ENCODE peak calls at places on chromosome 1, in four cellular contexts. One of them, this sample, is unnamed.

GRCh38 chr1:166378805-166379204 is 212.0 kb upstream of the FAM78B start:
- DNase-seq in esophagus muscularis mucosa: no peak
- DNase-seq in GM12878: no peak
- DNase-seq in kidney: no peak
- DNase-seq in this sample: no peak

GRCh38 chr1:110069302-110070281 is 880 bp downstream of the ALX3 start:
- DNase-seq in kidney: no peak
- DNase-seq in esophagus muscularis mucosa: no peak
- DNase-seq in GM12878: no peak
- DNase-seq in this sample: no peak

GRCh38 chr1:111507411-111508201 is 4.2 kb upstream of the ADORA3 start:
- DNase-seq in kidney: peak
- DNase-seq in GM12878: peak
- DNase-seq in esophagus muscularis mucosa: peak
- DNase-seq in this sample: peak

GRCh38 chr1:207414606-207415108 is 39.5 kb upstream of the CR2 start:
- DNase-seq in GM12878: peak
- DNase-seq in esophagus muscularis mucosa: no peak
- DNase-seq in kidney: no peak
- DNase-seq in this sample: no peak

GRCh38 chr1:111789666-111790316 is 34.1 kb downstream of the DDX20 start:
- DNase-seq in GM12878: no peak
- DNase-seq in kidney: no peak
- DNase-seq in esophagus muscularis mucosa: no peak
- DNase-seq in this sample: no peak

GRCh38 chr1:155479205-155479604 is 83.4 kb downstream of the ASH1L start:
- DNase-seq in esophagus muscularis mucosa: no peak
- DNase-seq in GM12878: no peak
- DNase-seq in kidney: no peak
- DNase-seq in this sample: no peak

GRCh38 chr1:23709229-23709628 is 17.6 kb downstream of the RPL11 start:
- DNase-seq in kidney: no peak
- DNase-seq in GM12878: no peak
- DNase-seq in esophagus muscularis mucosa: no peak
- DNase-seq in this sample: no peak

GRCh38 chr1:41627491-41628280 is 143.2 kb upstream of the EDN2 start:
- DNase-seq in kidney: no peak
- DNase-seq in GM12878: no peak
- DNase-seq in esophagus muscularis mucosa: no peak
- DNase-seq in this sample: no peak

GRCh38 chr1:179310271-179310670 is 16.7 kb downstream of the SOAT1 start:
- DNase-seq in GM12878: no peak
- DNase-seq in esophagus muscularis mucosa: no peak
- DNase-seq in kidney: no peak
- DNase-seq in this sample: no peak

GRCh38 chr1:221620437-221621384 is 121.2 kb downstream of the DUSP10 start:
- DNase-seq in esophagus muscularis mucosa: no peak
- DNase-seq in kidney: no peak
- DNase-seq in GM12878: no peak
- DNase-seq in this sample: no peak

GRCh38 chr1:187442590-187442989 is 613.8 kb downstream of the PLA2G4A start:
- DNase-seq in esophagus muscularis mucosa: no peak
- DNase-seq in kidney: no peak
- DNase-seq in GM12878: no peak
- DNase-seq in this sample: no peak

GRCh38 chr1:9145021-9145668 is 16.2 kb upstream of the GPR157 start:
- DNase-seq in GM12878: no peak
- DNase-seq in kidney: peak
- DNase-seq in esophagus muscularis mucosa: no peak
- DNase-seq in this sample: no peak

GRCh38 chr1:111565079-111565478 is 54.5 kb upstream of the RAP1A start:
- DNase-seq in kidney: no peak
- DNase-seq in esophagus muscularis mucosa: peak
- DNase-seq in GM12878: no peak
- DNase-seq in this sample: no peak

GRCh38 chr1:212463565-212464270 is 31.0 kb downstream of the NENF start:
- DNase-seq in esophagus muscularis mucosa: no peak
- DNase-seq in GM12878: no peak
- DNase-seq in kidney: no peak
- DNase-seq in this sample: no peak

DNA sequence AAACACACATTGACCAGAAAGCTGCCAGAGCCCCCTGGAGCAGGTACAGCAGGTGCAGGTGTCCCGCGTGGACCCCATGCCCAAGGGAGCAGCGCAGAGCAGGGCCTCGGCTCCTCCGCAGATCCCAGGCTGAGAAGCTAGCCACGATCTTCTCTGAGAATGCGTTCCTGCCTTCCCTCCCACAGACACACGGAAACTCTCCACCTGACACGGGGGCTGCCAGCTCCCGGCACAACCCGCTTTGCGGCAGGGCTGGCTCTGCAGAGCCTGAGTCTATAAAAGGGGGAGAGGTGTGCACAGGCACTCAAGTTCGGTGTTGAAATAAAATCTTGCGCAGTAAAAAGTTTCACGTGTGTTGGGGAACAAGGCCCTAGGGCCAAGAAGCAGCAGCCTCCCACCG is 9.6 kb downstream of the MEGF6 start:
- DNase-seq in GM12878: no peak
- DNase-seq in kidney: no peak
- DNase-seq in esophagus muscularis mucosa: no peak
- DNase-seq in this sample: no peak
- H3K27ac ChIP-seq in GM12878: no peak
- H3K27ac ChIP-seq in kidney: no peak
- H3K27ac ChIP-seq in esophagus muscularis mucosa: no peak
- H3K27ac ChIP-seq in this sample: no peak

GRCh38 chr1:20594746-20595145 is 5.8 kb downstream of the CDA start:
- DNase-seq in GM12878: no peak
- DNase-seq in kidney: no peak
- DNase-seq in esophagus muscularis mucosa: no peak
- DNase-seq in this sample: no peak
- H3K27ac ChIP-seq in GM12878: no peak
- H3K27ac ChIP-seq in kidney: no peak
- H3K27ac ChIP-seq in esophagus muscularis mucosa: no peak
- H3K27ac ChIP-seq in this sample: no peak

GRCh38 chr1:93906480-93906879 is 2.8 kb downstream of the GCLM start:
- DNase-seq in esophagus muscularis mucosa: no peak
- DNase-seq in GM12878: no peak
- DNase-seq in kidney: no peak
- DNase-seq in this sample: no peak

GRCh38 chr1:93900723-93901504 is 8.3 kb downstream of the GCLM start:
- DNase-seq in esophagus muscularis mucosa: no peak
- DNase-seq in GM12878: no peak
- DNase-seq in kidney: no peak
- DNase-seq in this sample: no peak

GRCh38 chr1:93905051-93905450 is 4.2 kb downstream of the GCLM start:
- DNase-seq in esophagus muscularis mucosa: no peak
- DNase-seq in kidney: no peak
- DNase-seq in GM12878: no peak
- DNase-seq in this sample: no peak

GRCh38 chr1:93905734-93906133 is 3.5 kb downstream of the GCLM start:
- DNase-seq in kidney: no peak
- DNase-seq in esophagus muscularis mucosa: no peak
- DNase-seq in GM12878: no peak
- DNase-seq in this sample: no peak

DNA sequence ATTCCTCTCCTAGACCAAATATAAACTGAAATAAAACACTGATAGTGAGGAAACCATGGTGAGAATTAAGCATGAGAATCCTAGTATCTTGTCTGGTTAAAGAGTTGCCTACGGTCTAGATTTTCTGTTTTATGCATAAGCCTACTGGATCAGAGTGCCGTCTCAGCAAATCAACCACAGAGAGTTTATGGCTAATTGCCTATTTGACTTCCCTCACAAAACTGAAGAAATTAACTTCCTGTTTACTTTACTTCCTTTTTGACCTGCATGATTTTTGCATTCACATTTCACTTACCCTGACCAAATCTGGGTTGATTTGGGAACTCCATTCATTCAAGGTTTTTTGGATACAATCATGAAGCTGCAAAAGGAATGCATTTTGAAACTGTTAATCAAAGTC is 5.0 kb downstream of the GCLM start:
- DNase-seq in GM12878: no peak
- DNase-seq in kidney: no peak
- DNase-seq in esophagus muscularis mucosa: no peak
- DNase-seq in this sample: no peak
- H3K27ac ChIP-seq in GM12878: no peak
- H3K27ac ChIP-seq in kidney: no peak
- H3K27ac ChIP-seq in esophagus muscularis mucosa: no peak
- H3K27ac ChIP-seq in this sample: no peak

GRCh38 chr1:169711469-169712308 is at the start of gene SELL:
- DNase-seq in kidney: no peak
- DNase-seq in esophagus muscularis mucosa: no peak
- DNase-seq in GM12878: peak
- DNase-seq in this sample: peak
- H3K27ac ChIP-seq in kidney: no peak
- H3K27ac ChIP-seq in esophagus muscularis mucosa: no peak
- H3K27ac ChIP-seq in GM12878: peak
- H3K27ac ChIP-seq in this sample: no peak

DNA sequence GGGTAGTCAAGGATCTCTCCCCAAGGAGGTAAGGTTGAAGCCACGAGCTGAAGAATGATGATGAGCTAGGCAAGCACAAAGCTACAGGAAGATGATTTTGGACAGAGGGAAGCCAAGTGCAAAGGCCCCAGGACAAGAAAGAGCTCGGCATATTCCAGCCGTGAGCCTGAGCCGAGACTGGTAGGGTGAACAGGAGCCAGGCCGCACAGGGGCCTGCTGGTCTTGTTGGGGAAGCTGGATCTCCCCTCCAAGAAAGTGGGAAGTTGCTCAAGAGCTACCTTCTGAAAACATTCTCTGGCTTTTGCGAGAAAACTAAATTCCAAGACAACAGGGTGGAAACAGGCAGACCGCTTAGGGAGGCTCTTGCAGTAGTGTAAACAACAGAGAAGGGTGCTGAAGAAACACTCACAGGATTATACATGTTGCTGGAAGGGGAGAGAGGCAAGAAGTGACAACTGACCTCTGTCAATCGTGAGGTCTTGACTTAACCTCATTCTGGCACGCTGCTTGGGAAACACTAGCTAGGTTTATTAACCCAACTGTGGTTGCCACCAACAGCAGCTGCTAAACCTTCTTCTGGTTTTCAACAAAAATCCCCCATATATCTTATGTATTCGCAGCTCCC is 625.2 kb downstream of the SMYD3 start:
- DNase-seq in kidney: no peak
- DNase-seq in esophagus muscularis mucosa: no peak
- DNase-seq in GM12878: no peak
- DNase-seq in this sample: no peak
- H3K27ac ChIP-seq in kidney: no peak
- H3K27ac ChIP-seq in esophagus muscularis mucosa: no peak
- H3K27ac ChIP-seq in GM12878: no peak
- H3K27ac ChIP-seq in this sample: no peak

GRCh38 chr1:84923317-84923716 is 30.3 kb upstream of the LPAR3 start:
- DNase-seq in GM12878: no peak
- DNase-seq in kidney: no peak
- DNase-seq in esophagus muscularis mucosa: no peak
- DNase-seq in this sample: no peak

GRCh38 chr1:84919461-84919970 is 26.5 kb upstream of the LPAR3 start:
- DNase-seq in GM12878: no peak
- DNase-seq in kidney: no peak
- DNase-seq in esophagus muscularis mucosa: peak
- DNase-seq in this sample: no peak

GRCh38 chr1:84918706-84919105 is 25.7 kb upstream of the LPAR3 start:
- DNase-seq in kidney: no peak
- DNase-seq in GM12878: no peak
- DNase-seq in esophagus muscularis mucosa: no peak
- DNase-seq in this sample: no peak

GRCh38 chr1:84916897-84917296 is 23.9 kb upstream of the LPAR3 start:
- DNase-seq in kidney: no peak
- DNase-seq in esophagus muscularis mucosa: no peak
- DNase-seq in GM12878: no peak
- DNase-seq in this sample: no peak

GRCh38 chr1:84920159-84920558 is 27.2 kb upstream of the LPAR3 start:
- DNase-seq in GM12878: no peak
- DNase-seq in esophagus muscularis mucosa: peak
- DNase-seq in kidney: no peak
- DNase-seq in this sample: no peak
- H3K27ac ChIP-seq in GM12878: no peak
- H3K27ac ChIP-seq in esophagus muscularis mucosa: no peak
- H3K27ac ChIP-seq in kidney: no peak
- H3K27ac ChIP-seq in this sample: no peak

GRCh38 chr1:46613661-46614603 is 2.7 kb downstream of the MOB3C start:
- DNase-seq in GM12878: peak
- DNase-seq in esophagus muscularis mucosa: peak
- DNase-seq in kidney: peak
- DNase-seq in this sample: peak
- H3K27ac ChIP-seq in GM12878: peak
- H3K27ac ChIP-seq in esophagus muscularis mucosa: peak
- H3K27ac ChIP-seq in kidney: no peak
- H3K27ac ChIP-seq in this sample: peak

DNA sequence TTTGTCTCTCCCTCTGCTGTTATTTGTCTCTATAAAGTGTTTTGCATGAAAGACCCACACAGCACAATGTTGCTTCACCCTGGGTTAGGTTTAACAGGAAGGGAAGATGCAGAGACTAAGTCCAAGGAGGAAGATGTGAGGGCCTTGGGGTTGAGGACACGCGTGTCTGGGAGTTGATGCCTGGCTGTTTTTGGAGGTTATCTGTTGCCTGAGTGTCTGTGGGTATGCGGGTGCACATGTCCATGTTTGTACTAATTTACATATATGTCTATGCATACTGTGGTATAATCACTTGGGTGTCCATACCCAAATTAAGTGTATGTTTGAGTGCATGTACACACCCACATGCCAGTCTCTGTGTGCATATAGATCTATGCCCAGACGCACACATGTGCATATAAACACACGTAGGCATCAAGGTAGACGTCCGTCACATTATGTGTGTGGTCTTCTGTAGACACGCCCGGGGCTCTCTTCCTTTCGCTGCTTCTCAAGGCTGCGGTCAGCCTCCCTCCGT is 970 bp upstream of the MAN1C1 start:
- DNase-seq in kidney: no peak
- DNase-seq in GM12878: no peak
- DNase-seq in esophagus muscularis mucosa: no peak
- DNase-seq in this sample: no peak
- H3K27ac ChIP-seq in kidney: peak
- H3K27ac ChIP-seq in GM12878: no peak
- H3K27ac ChIP-seq in esophagus muscularis mucosa: peak
- H3K27ac ChIP-seq in this sample: peak

GRCh38 chr1:244361764-244362473 is 89.8 kb downstream of the ADSS2 start:
- DNase-seq in GM12878: no peak
- DNase-seq in kidney: no peak
- DNase-seq in esophagus muscularis mucosa: no peak
- DNase-seq in this sample: no peak

GRCh38 chr1:244368279-244368678 is 83.4 kb downstream of the ADSS2 start:
- DNase-seq in esophagus muscularis mucosa: no peak
- DNase-seq in GM12878: no peak
- DNase-seq in kidney: no peak
- DNase-seq in this sample: no peak

GRCh38 chr1:244365821-244366220 is 85.9 kb downstream of the ADSS2 start:
- DNase-seq in GM12878: no peak
- DNase-seq in kidney: peak
- DNase-seq in esophagus muscularis mucosa: no peak
- DNase-seq in this sample: no peak

GRCh38 chr1:244367399-244368114 is 84.2 kb downstream of the ADSS2 start:
- DNase-seq in kidney: peak
- DNase-seq in esophagus muscularis mucosa: no peak
- DNase-seq in GM12878: no peak
- DNase-seq in this sample: no peak

GRCh38 chr1:244362481-244362880 is 89.2 kb downstream of the ADSS2 start:
- DNase-seq in kidney: no peak
- DNase-seq in esophagus muscularis mucosa: no peak
- DNase-seq in GM12878: no peak
- DNase-seq in this sample: no peak
- H3K27ac ChIP-seq in kidney: peak
- H3K27ac ChIP-seq in esophagus muscularis mucosa: peak
- H3K27ac ChIP-seq in GM12878: no peak
- H3K27ac ChIP-seq in this sample: no peak